ENCODE peak calls at places on chromosomes 13 and 19, in five cellular contexts. J is cardiac muscle cell; O is IMR-90; T is CD4-positive, alpha-beta T cell; U is H9. S is an unnamed sample.

GRCh38 chr13:40381935-40382764 is 284.3 kb downstream of the FOXO1 start:
- DNase-seq in J (no peak), U (peak; percentile 73), O (no peak), T (no peak), S (no peak)

GRCh38 chr19:19871932-19872331 is 6.2 kb downstream of the ZNF253 start:
- DNase-seq in U (no peak), T (no peak), O (no peak), J (no peak), S (no peak)

GRCh38 chr13:37769078-37769477 is 100.5 kb downstream of the TRPC4 start:
- DNase-seq in T (no peak), J (no peak), U (no peak), O (no peak), S (no peak)

GRCh38 chr13:110965038-110965754 is 50.3 kb upstream of the ANKRD10 start:
- DNase-seq in J (no peak), O (peak; percentile 89), T (no peak), U (no peak), S (no peak)

GRCh38 chr19:17869114-17869608 is 2.6 kb upstream of the SLC5A5 start:
- DNase-seq in T (no peak), O (no peak), J (no peak), U (peak; percentile 70), S (no peak)

GRCh38 chr19:15288146-15288963 is 44.0 kb downstream of the BRD4 start:
- DNase-seq in U (no peak), J (no peak), T (no peak), O (peak; percentile 24), S (no peak)

GRCh38 chr13:71605744-71606143 is 261.3 kb downstream of the DACH1 start:
- DNase-seq in U (no peak), T (no peak), J (no peak), O (no peak), S (no peak)

GRCh38 chr13:65597839-65598818 is 1632.0 kb downstream of the PCDH9 start:
- DNase-seq in T (no peak), J (no peak), U (no peak), O (peak; percentile 63), S (no peak)

GRCh38 chr19:1663854-1664253 is 11.4 kb upstream of the TCF3 start:
- DNase-seq in O (no peak), U (no peak), J (no peak), T (no peak), S (no peak)

GRCh38 chr13:91351980-91352379 is 4.5 kb downstream of the MIR17HG start:
- DNase-seq in J (no peak), O (no peak), U (no peak), T (no peak), S (no peak)

GRCh38 chr19:50649433-50650391 is at the start of gene C19orf81:
- DNase-seq in T (no peak), J (peak; percentile 50), U (peak; percentile 90), O (peak; percentile 6), S (no peak)

GRCh38 chr19:49017666-49018351 is 918 bp upstream of the LHB start:
- DNase-seq in U (peak; percentile 75), O (peak; percentile 45), T (peak; percentile 54), J (peak; percentile 71), S (peak; percentile 62)

GRCh38 chr19:58196911-58197616 is 14.2 kb downstream of the ZNF274 start:
- DNase-seq in T (no peak), J (peak; percentile 2), U (no peak), O (peak; percentile 13), S (no peak)

GRCh38 chr19:51810228-51810627 is 15.3 kb downstream of the FPR3 start:
- DNase-seq in O (no peak), J (no peak), U (no peak), T (no peak), S (no peak)

GRCh38 chr13:25232937-25233515 is 54.3 kb downstream of the MTMR6 start:
- DNase-seq in J (peak; percentile 51), O (peak; percentile 21), T (no peak), U (no peak), S (no peak)

GRCh38 chr19:4557186-4557970 is 2.1 kb downstream of the SEMA6B start:
- DNase-seq in T (no peak), O (no peak), J (no peak), U (peak; percentile 78), S (no peak)

GRCh38 chr19:19278315-19278714 is 5.2 kb upstream of the TM6SF2 start:
- DNase-seq in U (no peak), J (no peak), T (no peak), O (no peak), S (no peak)

GRCh38 chr13:31374682-31375081 is 174.9 kb downstream of the B3GLCT start:
- DNase-seq in U (no peak), T (no peak), J (no peak), O (no peak), S (no peak)

GRCh38 chr19:16420781-16421386 is 50.9 kb downstream of the EPS15L1 start:
- DNase-seq in U (peak; percentile 50), J (peak; percentile 95), T (no peak), O (no peak), S (no peak)

GRCh38 chr19:15268928-15269253 is 36.6 kb upstream of the EPHX3 start:
- DNase-seq in T (no peak), O (no peak), U (no peak), J (no peak), S (no peak)

GRCh38 chr19:48450863-48451262 is 4.5 kb upstream of the KCNJ14 start:
- DNase-seq in O (no peak), J (no peak), U (no peak), T (no peak), S (no peak)

GRCh38 chr13:65787087-65787486 is 1443.0 kb downstream of the PCDH9 start:
- DNase-seq in O (peak; percentile 27), U (no peak), J (no peak), T (no peak), S (no peak)

GRCh38 chr19:9796113-9796773 is 22.6 kb downstream of the FBXL12 start:
- DNase-seq in J (peak; percentile 88), O (peak; percentile 91), T (peak; percentile 85), U (peak; percentile 92), S (peak; percentile 75)

GRCh38 chr19:45607071-45608029 is 5.3 kb upstream of the GPR4 start:
- DNase-seq in U (peak; percentile 90), T (no peak), O (peak; percentile 59), J (peak; percentile 83), S (peak; percentile 43)

GRCh38 chr19:19615086-19615485 is 3.4 kb downstream of the PBX4 start:
- DNase-seq in T (no peak), J (no peak), U (no peak), O (peak; percentile 46), S (peak; percentile 55)

GRCh38 chr13:29422015-29422414 is 173.5 kb downstream of the SLC7A1 start:
- DNase-seq in O (no peak), U (no peak), J (no peak), T (no peak), S (no peak)

GRCh38 chr19:46616631-46617322 is 8.1 kb downstream of the PTGIR start:
- DNase-seq in J (peak; percentile 81), U (peak; percentile 82), T (no peak), O (peak; percentile 85), S (no peak)
- TF ChIP-seq CTCF in J (peak; percentile 39), U (peak; percentile 75), T (peak; percentile 6), O (peak; percentile 53), S (no peak)

GRCh38 chr13:96822900-96823299 is 171.4 kb downstream of the OXGR1 start:
- DNase-seq in O (no peak), T (no peak), J (peak; percentile 42), U (peak; percentile 65), S (no peak)
- TF ChIP-seq CTCF in O (no peak), T (no peak), J (peak; percentile 15), U (peak; percentile 73), S (no peak)

DNA sequence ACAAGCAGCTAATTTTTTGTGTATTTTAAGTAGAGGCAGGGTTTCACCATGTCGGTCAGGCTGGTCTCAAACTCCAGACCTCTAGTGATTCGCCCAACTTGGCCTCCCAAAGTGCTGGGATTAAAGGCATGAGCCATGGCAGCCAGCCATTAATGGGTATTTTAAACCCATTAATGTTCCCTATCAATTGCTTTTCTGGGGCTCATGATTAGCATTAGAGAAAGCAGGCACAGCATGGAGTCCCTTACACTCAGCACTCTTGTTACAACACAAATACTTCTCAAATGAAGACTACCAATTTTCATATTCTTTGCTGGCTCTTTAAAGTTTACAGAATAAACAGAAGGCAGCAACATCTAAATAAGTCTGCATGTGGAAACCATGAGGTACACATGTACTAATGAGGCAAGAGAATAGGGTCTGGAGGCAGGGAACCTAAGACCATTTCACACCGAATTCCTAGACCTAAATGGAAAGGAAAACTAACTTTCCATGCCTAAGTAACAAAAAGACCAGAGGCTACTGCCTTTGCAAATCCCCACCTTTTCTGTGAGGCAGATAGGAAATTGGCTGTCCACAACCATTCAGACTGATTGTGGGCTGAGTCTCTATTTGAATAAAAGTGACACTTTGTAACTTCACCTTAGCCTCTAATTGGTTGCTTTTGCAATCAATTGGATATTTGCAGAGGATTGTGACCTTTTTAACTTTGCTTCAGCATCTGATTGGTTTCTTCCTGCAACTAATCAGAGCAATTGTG is 21.2 kb downstream of the ZNF675 start:
- DNase-seq in O (no peak), U (no peak), T (no peak), J (no peak), S (no peak)
- TF ChIP-seq CTCF in O (no peak), U (no peak), T (no peak), J (no peak), S (no peak)

GRCh38 chr19:54928299-54928698 is 19.0 kb downstream of the NLRP7 start:
- DNase-seq in J (no peak), O (no peak), T (no peak), U (no peak), S (no peak)
- TF ChIP-seq CTCF in J (no peak), O (no peak), T (no peak), U (no peak), S (no peak)

GRCh38 chr19:38044267-38045111 is 137.5 kb downstream of the SIPA1L3 start:
- DNase-seq in J (no peak), U (no peak), T (no peak), O (peak; percentile 68), S (no peak)
- TF ChIP-seq CTCF in J (no peak), U (peak; percentile 28), T (no peak), O (peak; percentile 55), S (no peak)

GRCh38 chr19:8017808-8018207 is 12.4 kb upstream of the ELAVL1 start:
- DNase-seq in O (no peak), T (no peak), J (no peak), U (no peak), S (peak; percentile 37)
- TF ChIP-seq CTCF in O (no peak), T (no peak), J (peak; percentile 17), U (peak; percentile 56), S (peak; percentile 42)

DNA sequence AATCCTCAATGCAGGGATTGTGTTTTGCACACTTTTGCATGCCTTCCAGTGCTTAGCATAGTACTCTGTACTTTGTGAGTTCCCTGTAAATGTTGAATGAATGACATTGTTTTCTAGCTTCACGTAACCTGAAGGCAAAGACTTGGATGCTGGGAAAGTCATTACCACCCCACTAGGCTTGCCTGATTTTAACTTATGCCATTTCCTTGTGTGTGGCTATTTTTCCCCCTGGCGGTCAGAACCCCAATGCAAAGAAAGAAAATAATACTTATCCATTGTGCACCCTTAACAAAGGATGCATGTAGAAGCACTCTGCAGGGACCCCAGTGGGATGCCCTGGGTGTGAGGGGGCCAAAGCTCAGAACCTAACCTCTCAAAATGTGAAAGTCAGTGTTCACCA is 1.2 kb upstream of the ENOX1 start:
- DNase-seq in U (no peak), T (no peak), O (peak; percentile 52), J (no peak), S (no peak)
- TF ChIP-seq CTCF in U (peak; percentile 36), T (no peak), O (peak; percentile 50), J (peak; percentile 56), S (no peak)

GRCh38 chr19:37362733-37363132 is 8.2 kb upstream of the ZNF527 start:
- DNase-seq in T (no peak), U (peak; percentile 79), J (peak; percentile 62), O (no peak), S (no peak)
- TF ChIP-seq CTCF in T (no peak), U (peak; percentile 74), J (peak; percentile 4), O (no peak), S (no peak)

GRCh38 chr13:49140910-49141611 is 79.1 kb upstream of the MLNR start:
- DNase-seq in T (no peak), O (no peak), U (no peak), J (no peak), S (no peak)
- TF ChIP-seq CTCF in T (no peak), O (no peak), U (no peak), J (no peak), S (no peak)